ENCODE peak calls at places on chromosomes 16 and 17, in four cellular contexts. One of them, this sample, is unnamed.

GRCh38 chr17:81966343-81967243 is 5.6 kb upstream of the NOTUM start:
- DNase-seq in GM23248: no peak
- DNase-seq in HepG2: peak; percentile 89
- DNase-seq in PC-3: no peak
- DNase-seq in this sample: no peak

GRCh38 chr17:69643686-69644085 is 229.2 kb downstream of the MAP2K6 start:
- DNase-seq in PC-3: no peak
- DNase-seq in GM23248: peak; percentile 12
- DNase-seq in HepG2: no peak
- DNase-seq in this sample: no peak

GRCh38 chr17:78416311-78416711 is 37.9 kb downstream of the PGS1 start:
- DNase-seq in HepG2: no peak
- DNase-seq in PC-3: no peak
- DNase-seq in GM23248: no peak
- DNase-seq in this sample: no peak

GRCh38 chr17:4406386-4406785 is 27.4 kb upstream of the SPNS3 start:
- DNase-seq in PC-3: no peak
- DNase-seq in GM23248: no peak
- DNase-seq in HepG2: no peak
- DNase-seq in this sample: no peak

GRCh38 chr16:1818204-1818872 is 8.3 kb downstream of the HAGH start:
- DNase-seq in GM23248: no peak
- DNase-seq in HepG2: no peak
- DNase-seq in PC-3: no peak
- DNase-seq in this sample: no peak

GRCh38 chr17:79221597-79221996 is 147.0 kb downstream of the ENGASE start:
- DNase-seq in PC-3: no peak
- DNase-seq in HepG2: no peak
- DNase-seq in GM23248: no peak
- DNase-seq in this sample: no peak

GRCh38 chr17:76246080-76247066 is 6.1 kb upstream of the RNF157 start:
- DNase-seq in GM23248: peak; percentile 41
- DNase-seq in HepG2: peak; percentile 67
- DNase-seq in PC-3: no peak
- DNase-seq in this sample: no peak

GRCh38 chr17:7081341-7082062 is 1.5 kb upstream of the CLEC10A start:
- DNase-seq in HepG2: no peak
- DNase-seq in PC-3: no peak
- DNase-seq in GM23248: no peak
- DNase-seq in this sample: no peak

GRCh38 chr17:48606892-48607241 is 2.1 kb upstream of the HOXB6 start:
- DNase-seq in HepG2: no peak
- DNase-seq in PC-3: no peak
- DNase-seq in GM23248: no peak
- DNase-seq in this sample: no peak

GRCh38 chr16:20906225-20906870 is 5.8 kb downstream of the LYRM1 start:
- DNase-seq in GM23248: peak; percentile 88
- DNase-seq in PC-3: peak; percentile 92
- DNase-seq in HepG2: no peak
- DNase-seq in this sample: peak; percentile 96

GRCh38 chr16:15874745-15875314 is 13.6 kb downstream of the CEP20 start:
- DNase-seq in HepG2: peak; percentile 70
- DNase-seq in GM23248: peak; percentile 90
- DNase-seq in PC-3: peak; percentile 62
- DNase-seq in this sample: peak; percentile 57

GRCh38 chr16:69330286-69331109 is at the start of gene PDF:
- DNase-seq in PC-3: peak; percentile 90
- DNase-seq in HepG2: peak; percentile 93
- DNase-seq in GM23248: peak; percentile 99
- DNase-seq in this sample: peak; percentile 85

GRCh38 chr17:56543280-56543679 is 50.2 kb upstream of the NOG start:
- DNase-seq in GM23248: no peak
- DNase-seq in HepG2: no peak
- DNase-seq in PC-3: no peak
- DNase-seq in this sample: no peak

GRCh38 chr16:695355-696089 is 5.3 kb upstream of the WDR24 start:
- DNase-seq in PC-3: peak; percentile 62
- DNase-seq in HepG2: no peak
- DNase-seq in GM23248: peak; percentile 58
- DNase-seq in this sample: peak; percentile 72

GRCh38 chr16:49608095-49608494 is 234.5 kb downstream of the C16orf78 start:
- DNase-seq in HepG2: no peak
- DNase-seq in PC-3: no peak
- DNase-seq in GM23248: no peak
- DNase-seq in this sample: no peak

GRCh38 chr17:81512984-81513668 is 527 bp upstream of the ACTG1 start:
- DNase-seq in GM23248: peak; percentile 73
- DNase-seq in HepG2: peak; percentile 80
- DNase-seq in PC-3: peak; percentile 66
- DNase-seq in this sample: peak; percentile 74

GRCh38 chr16:762595-763268 is 2.2 kb downstream of the MSLN start:
- DNase-seq in HepG2: no peak
- DNase-seq in GM23248: no peak
- DNase-seq in PC-3: no peak
- DNase-seq in this sample: no peak

GRCh38 chr17:56125830-56126819 is 27.1 kb upstream of the ANKFN1 start:
- DNase-seq in GM23248: peak; percentile 79
- DNase-seq in PC-3: peak; percentile 39
- DNase-seq in HepG2: peak; percentile 27
- DNase-seq in this sample: no peak

GRCh38 chr16:6864244-6864643 is 468.4 kb upstream of the RBFOX1 start:
- DNase-seq in GM23248: no peak
- DNase-seq in PC-3: no peak
- DNase-seq in HepG2: no peak
- DNase-seq in this sample: no peak

GRCh38 chr16:6861136-6861535 is 471.5 kb upstream of the RBFOX1 start:
- DNase-seq in GM23248: no peak
- DNase-seq in HepG2: no peak
- DNase-seq in PC-3: no peak
- DNase-seq in this sample: no peak

GRCh38 chr16:6863135-6863534 is 469.5 kb upstream of the RBFOX1 start:
- DNase-seq in GM23248: no peak
- DNase-seq in PC-3: no peak
- DNase-seq in HepG2: no peak
- DNase-seq in this sample: no peak

GRCh38 chr16:6862058-6862457 is 470.6 kb upstream of the RBFOX1 start:
- DNase-seq in PC-3: no peak
- DNase-seq in HepG2: no peak
- DNase-seq in GM23248: no peak
- DNase-seq in this sample: no peak

GRCh38 chr16:6864670-6865069 is 468.0 kb upstream of the RBFOX1 start:
- DNase-seq in HepG2: no peak
- DNase-seq in PC-3: no peak
- DNase-seq in GM23248: no peak
- DNase-seq in this sample: no peak
- TF ChIP-seq EZH2 in HepG2: no peak
- TF ChIP-seq EZH2 in PC-3: no peak
- TF ChIP-seq EZH2 in GM23248: no peak
- TF ChIP-seq EZH2 in this sample: no peak

GRCh38 chr17:417691-418420 is 65.2 kb upstream of the RPH3AL start:
- DNase-seq in GM23248: no peak
- DNase-seq in HepG2: no peak
- DNase-seq in PC-3: no peak
- DNase-seq in this sample: no peak

GRCh38 chr17:419073-419735 is 66.6 kb upstream of the RPH3AL start:
- DNase-seq in GM23248: no peak
- DNase-seq in PC-3: no peak
- DNase-seq in HepG2: peak; percentile 80
- DNase-seq in this sample: no peak

GRCh38 chr17:418421-418751 is 65.8 kb upstream of the RPH3AL start:
- DNase-seq in GM23248: no peak
- DNase-seq in HepG2: no peak
- DNase-seq in PC-3: no peak
- DNase-seq in this sample: no peak

GRCh38 chr17:413706-414440 is 61.3 kb upstream of the RPH3AL start:
- DNase-seq in HepG2: no peak
- DNase-seq in PC-3: no peak
- DNase-seq in GM23248: no peak
- DNase-seq in this sample: no peak

GRCh38 chr17:416293-417206 is 63.9 kb upstream of the RPH3AL start:
- DNase-seq in PC-3: no peak
- DNase-seq in HepG2: no peak
- DNase-seq in GM23248: no peak
- DNase-seq in this sample: no peak
- H3K4me2 ChIP-seq in PC-3: no peak overlapping the region
- H3K4me2 ChIP-seq in HepG2: no peak overlapping the region
- H3K4me2 ChIP-seq in GM23248: no peak overlapping the region
- H3K4me2 ChIP-seq in this sample: no peak overlapping the region

GRCh38 chr16:59404509-59404908 is 670.4 kb upstream of the GOT2 start:
- DNase-seq in PC-3: no peak
- DNase-seq in HepG2: no peak
- DNase-seq in GM23248: no peak
- DNase-seq in this sample: no peak
- TF ChIP-seq EZH2 in PC-3: no peak
- TF ChIP-seq EZH2 in HepG2: no peak
- TF ChIP-seq EZH2 in GM23248: no peak
- TF ChIP-seq EZH2 in this sample: no peak

DNA sequence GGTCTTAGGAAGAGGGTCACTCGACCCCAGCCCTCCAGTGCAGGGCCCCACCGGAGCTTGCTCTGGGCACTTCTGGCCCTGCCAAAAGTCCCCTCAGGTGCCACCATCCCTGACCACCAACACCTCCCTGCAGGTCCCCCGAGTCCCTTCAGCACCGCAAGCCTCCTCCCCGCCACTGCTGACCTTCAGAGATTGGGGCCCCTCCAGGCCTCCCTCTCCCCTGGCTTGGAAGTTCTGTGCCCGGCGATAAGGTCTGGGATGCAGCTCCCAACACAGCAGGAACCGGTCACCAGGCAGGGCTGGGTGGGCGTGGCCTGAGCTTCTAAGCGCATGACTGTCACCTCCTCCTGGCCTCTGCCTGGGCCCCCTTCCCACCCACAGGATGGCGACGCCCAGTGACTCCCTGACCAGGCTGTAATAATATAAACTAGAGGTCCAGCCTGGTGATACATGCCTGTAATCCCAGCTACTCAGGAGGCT is 11.2 kb downstream of the PIEZO1 start:
- DNase-seq in HepG2: no peak
- DNase-seq in GM23248: peak; percentile 94
- DNase-seq in PC-3: peak; percentile 45
- DNase-seq in this sample: peak; percentile 54
- H3K4me2 ChIP-seq in HepG2: no peak overlapping the region
- H3K4me2 ChIP-seq in GM23248: no peak overlapping the region
- H3K4me2 ChIP-seq in PC-3: no peak overlapping the region
- H3K4me2 ChIP-seq in this sample: peak overlapping the region; percentile 67

DNA sequence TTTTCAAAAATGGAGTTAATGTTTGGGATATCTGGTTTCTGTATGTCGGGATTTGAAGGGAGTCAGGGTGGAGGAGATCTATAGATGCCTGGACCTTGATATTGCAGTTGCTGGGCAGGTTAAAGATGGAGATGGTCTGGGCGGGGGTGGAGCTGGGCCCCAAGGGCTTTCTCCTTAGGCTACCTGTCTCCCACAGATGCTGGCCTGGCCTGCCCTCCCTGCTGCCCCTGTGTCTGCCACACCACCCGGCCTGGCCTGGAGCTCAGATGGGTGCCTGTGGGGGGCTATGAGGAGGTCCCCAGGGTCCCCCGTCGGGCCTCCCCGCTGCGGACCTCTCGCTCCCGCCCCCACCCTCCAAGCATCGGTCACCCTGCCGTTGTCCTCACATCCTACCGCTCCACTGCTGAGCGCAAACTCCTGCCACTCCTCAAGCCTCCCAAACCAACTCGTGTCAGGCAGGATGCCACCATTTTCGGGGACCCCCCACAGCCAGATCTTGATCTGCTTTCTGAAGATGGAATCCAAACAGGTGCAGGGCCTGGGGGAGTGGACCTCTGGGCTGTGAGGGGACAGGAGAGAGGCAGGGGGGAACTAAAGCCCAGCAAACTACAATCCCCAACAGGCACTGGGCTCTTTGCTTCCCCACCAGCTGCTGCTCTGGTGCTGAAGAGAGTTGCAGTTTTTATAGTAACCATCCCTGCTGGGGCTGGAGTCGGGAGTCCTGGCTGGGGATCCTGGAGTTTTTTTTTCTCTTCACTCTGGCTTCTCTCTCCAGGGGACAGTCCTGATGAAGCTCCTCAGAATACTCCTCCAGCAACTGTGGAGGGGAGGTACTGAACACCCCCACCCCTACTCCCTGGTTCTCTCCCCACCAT is 2.9 kb downstream of the ARHGEF15 start:
- DNase-seq in GM23248: no peak
- DNase-seq in PC-3: no peak
- DNase-seq in HepG2: no peak
- DNase-seq in this sample: no peak
- TF ChIP-seq EZH2 in GM23248: no peak
- TF ChIP-seq EZH2 in PC-3: no peak
- TF ChIP-seq EZH2 in HepG2: no peak
- TF ChIP-seq EZH2 in this sample: no peak

GRCh38 chr16:84086996-84087395 is 29.7 kb downstream of the MBTPS1 start:
- DNase-seq in PC-3: no peak
- DNase-seq in GM23248: no peak
- DNase-seq in HepG2: no peak
- DNase-seq in this sample: no peak

GRCh38 chr16:84084570-84085270 is 32.0 kb downstream of the MBTPS1 start:
- DNase-seq in PC-3: peak; percentile 67
- DNase-seq in HepG2: peak; percentile 78
- DNase-seq in GM23248: peak; percentile 71
- DNase-seq in this sample: peak; percentile 45

GRCh38 chr16:84086357-84086756 is 30.4 kb downstream of the MBTPS1 start:
- DNase-seq in GM23248: no peak
- DNase-seq in PC-3: no peak
- DNase-seq in HepG2: no peak
- DNase-seq in this sample: no peak

GRCh38 chr16:84085271-84085667 is 31.5 kb downstream of the MBTPS1 start:
- DNase-seq in GM23248: no peak
- DNase-seq in HepG2: no peak
- DNase-seq in PC-3: no peak
- DNase-seq in this sample: no peak

GRCh38 chr16:84085774-84086173 is 31.0 kb downstream of the MBTPS1 start:
- DNase-seq in GM23248: no peak
- DNase-seq in PC-3: no peak
- DNase-seq in HepG2: no peak
- DNase-seq in this sample: no peak
- H3K4me2 ChIP-seq in GM23248: no peak overlapping the region
- H3K4me2 ChIP-seq in PC-3: no peak overlapping the region
- H3K4me2 ChIP-seq in HepG2: no peak overlapping the region
- H3K4me2 ChIP-seq in this sample: no peak overlapping the region

This sample was measured in PC-9.